ENCODE peak calls at places on chromosomes 6 and 20, in seven cellular contexts. I is colonic mucosa, H is spleen, S is SJSA1, P is body of pancreas, X is PC-9, Y is psoas muscle. G is an unnamed sample. For H3K4me1 and H3K27me3, the result is how much of the 10 kb centered on the place peaks cover.

GRCh38 chr20:57620274-57620990 is at the start of gene ZBP1:
- DNase-seq in Y (no peak), I (peak), H (peak), P (no peak), X (no peak), S (no peak), G (peak)

GRCh38 chr20:31718952-31719643 is 3.6 kb downstream of the BCL2L1 start:
- DNase-seq in P (no peak), X (peak), H (no peak), Y (no peak), S (no peak), I (peak), G (no peak)

GRCh38 chr6:22770042-22770441 is 200.7 kb downstream of the HDGFL1 start:
- DNase-seq in P (no peak), I (no peak), H (no peak), X (no peak), S (no peak), Y (no peak), G (no peak)

GRCh38 chr20:58078741-58079522 is 149.5 kb downstream of the ANKRD60 start:
- DNase-seq in X (no peak), S (peak), I (peak), Y (no peak), P (no peak), H (no peak), G (peak)

GRCh38 chr20:37220796-37221195 is 40.8 kb downstream of the GHRH start:
- DNase-seq in I (no peak), P (no peak), S (peak), X (no peak), H (no peak), Y (no peak), G (no peak)

GRCh38 chr6:108945686-108946158 is 97.5 kb downstream of the ARMC2 start:
- DNase-seq in X (no peak), S (no peak), P (peak), I (no peak), Y (peak), H (peak), G (no peak)

GRCh38 chr6:34135541-34135940 is 10.3 kb downstream of the GRM4 start:
- DNase-seq in I (no peak), X (no peak), S (no peak), P (no peak), Y (no peak), H (no peak), G (no peak)

GRCh38 chr20:50850721-50851286 is 55.9 kb downstream of the BCAS4 start:
- DNase-seq in H (no peak), X (no peak), P (no peak), I (no peak), Y (no peak), S (no peak), G (no peak)

GRCh38 chr20:21515300-21516179 is 1.7 kb upstream of the NKX2-2 start:
- DNase-seq in H (no peak), S (peak), Y (no peak), I (no peak), X (no peak), P (no peak), G (no peak)

GRCh38 chr6:108610270-108610839 is 49.6 kb downstream of the FOXO3 start:
- DNase-seq in P (no peak), X (no peak), Y (no peak), S (no peak), I (no peak), H (no peak), G (no peak)

GRCh38 chr6:108163644-108164536 is 1.9 kb upstream of the NR2E1 start:
- DNase-seq in P (no peak), X (no peak), S (no peak), Y (no peak), I (no peak), H (no peak), G (no peak)

GRCh38 chr6:110357696-110358535 is at the start of gene METTL24:
- DNase-seq in X (no peak), S (no peak), Y (peak), P (peak), H (no peak), I (no peak), G (peak)

GRCh38 chr20:39605908-39606307 is 643.8 kb downstream of the DHX35 start:
- DNase-seq in Y (no peak), I (no peak), P (no peak), H (no peak), X (no peak), S (no peak), G (no peak)

GRCh38 chr20:37657924-37658800 is 35.7 kb upstream of the CTNNBL1 start:
- DNase-seq in P (no peak), S (no peak), Y (no peak), I (no peak), H (no peak), X (no peak), G (no peak)

GRCh38 chr20:25319241-25320034 is 71.2 kb downstream of the ABHD12 start:
- DNase-seq in X (no peak), H (peak), Y (no peak), S (no peak), I (peak), P (no peak), G (no peak)

GRCh38 chr6:46130665-46131064 is 876 bp downstream of the ENPP4 start:
- DNase-seq in Y (no peak), P (no peak), X (no peak), I (no peak), H (no peak), S (no peak), G (no peak)

GRCh38 chr6:161356167-161356844 is 82.4 kb upstream of the AGPAT4 start:
- DNase-seq in I (no peak), S (no peak), X (no peak), H (no peak), P (no peak), Y (no peak), G (no peak)

GRCh38 chr6:157989541-157990289 is 8.1 kb downstream of the SYNJ2 start:
- DNase-seq in I (peak), Y (peak), P (peak), X (peak), H (peak), S (no peak), G (no peak)

GRCh38 chr6:90464507-90464906 is 122.4 kb downstream of the MAP3K7 start:
- DNase-seq in S (no peak), X (no peak), P (no peak), Y (no peak), I (no peak), H (no peak), G (no peak)

GRCh38 chr6:166774770-166775169 is 147.7 kb upstream of the RPS6KA2 start:
- DNase-seq in H (no peak), S (no peak), X (no peak), P (no peak), Y (no peak), I (peak), G (no peak)

GRCh38 chr6:148309301-148309700 is 33.3 kb upstream of the SASH1 start:
- DNase-seq in Y (no peak), I (no peak), X (no peak), H (no peak), P (no peak), S (no peak), G (no peak)

GRCh38 chr20:48742912-48743680 is 84.7 kb downstream of the PREX1 start:
- DNase-seq in I (no peak), X (no peak), Y (no peak), S (no peak), H (no peak), P (no peak), G (no peak)

GRCh38 chr6:144378437-144378836 is 93.3 kb downstream of the UTRN start:
- DNase-seq in S (no peak), X (no peak), H (no peak), P (no peak), I (peak), Y (no peak), G (no peak)

GRCh38 chr6:119350202-119351004 is 842 bp upstream of the MAN1A1 start:
- DNase-seq in X (peak), P (no peak), I (peak), Y (no peak), S (peak), H (no peak), G (peak)

GRCh38 chr20:56362833-56363413 is 4.1 kb downstream of the FAM210B start:
- DNase-seq in Y (no peak), P (no peak), S (no peak), I (no peak), X (no peak), H (peak), G (no peak)

GRCh38 chr6:12844284-12845223 is 128.0 kb downstream of the PHACTR1 start:
- DNase-seq in Y (no peak), I (no peak), X (no peak), P (no peak), H (no peak), S (peak), G (no peak)

GRCh38 chr6:168355716-168356522 is 36.3 kb upstream of the DACT2 start:
- DNase-seq in H (no peak), I (peak), X (no peak), S (no peak), P (peak), Y (peak), G (no peak)

GRCh38 chr6:109867970-109868358 is 110.1 kb upstream of the GPR6 start:
- DNase-seq in P (no peak), X (no peak), I (no peak), Y (no peak), S (no peak), H (no peak), G (no peak)

GRCh38 chr20:56465997-56466396 is 2.4 kb upstream of the RTF2 start:
- DNase-seq in X (no peak), I (no peak), H (no peak), Y (no peak), P (no peak), S (no peak), G (no peak)

GRCh38 chr6:46963626-46964025 is 41.9 kb upstream of the ADGRF5 start:
- DNase-seq in I (no peak), Y (no peak), X (no peak), P (no peak), S (no peak), H (no peak), G (no peak)

GRCh38 chr6:43737272-43738081 is 32.5 kb upstream of the VEGFA start:
- DNase-seq in I (no peak), S (no peak), P (no peak), H (peak), X (no peak), Y (no peak), G (no peak)

GRCh38 chr6:39684790-39685485 is 40.3 kb downstream of the KIF6 start:
- DNase-seq in S (no peak), X (peak), I (no peak), P (no peak), H (no peak), Y (no peak), G (no peak)

GRCh38 chr6:160137130-160137988 is 15.7 kb downstream of the SLC22A1 start:
- DNase-seq in I (no peak), S (no peak), Y (no peak), X (no peak), H (no peak), P (no peak), G (no peak)

GRCh38 chr6:39887692-39888450 is 46.4 kb downstream of the MOCS1 start:
- DNase-seq in P (peak), I (peak), S (peak), Y (peak), H (no peak), X (no peak), G (no peak)

GRCh38 chr6:118327237-118327636 is 220.9 kb upstream of the PLN start:
- DNase-seq in I (no peak), Y (no peak), S (no peak), H (no peak), P (no peak), X (no peak), G (no peak)

GRCh38 chr6:46555129-46555528 is 63.9 kb upstream of the RCAN2 start:
- DNase-seq in H (no peak), Y (no peak), X (no peak), P (no peak), I (no peak), S (no peak), G (no peak)

GRCh38 chr6:160945516-160946177 is 45.9 kb upstream of the MAP3K4 start:
- DNase-seq in H (no peak), I (no peak), Y (no peak), X (no peak), P (no peak), S (no peak), G (no peak)

GRCh38 chr6:127716425-127716930 is 139.5 kb downstream of the C6orf58 start:
- DNase-seq in X (no peak), S (no peak), I (no peak), H (no peak), Y (no peak), P (no peak), G (no peak)

GRCh38 chr6:34332255-34333198 is 59.9 kb downstream of the NUDT3 start:
- DNase-seq in X (no peak), S (no peak), H (peak), Y (no peak), I (no peak), P (no peak), G (no peak)

GRCh38 chr6:126156973-126157372 is 170.6 kb downstream of the TRMT11 start:
- DNase-seq in S (no peak), X (no peak), P (no peak), H (no peak), Y (no peak), I (no peak), G (no peak)

GRCh38 chr6:16140607-16141006 is 11.7 kb downstream of the MYLIP start:
- DNase-seq in Y (no peak), H (no peak), X (no peak), S (no peak), I (no peak), P (no peak), G (no peak)
- H3K4me1 ChIP-seq in Y (half or more), H (under half), X (under half), S (under half), I (under half), P (under half), G (under half)

DNA sequence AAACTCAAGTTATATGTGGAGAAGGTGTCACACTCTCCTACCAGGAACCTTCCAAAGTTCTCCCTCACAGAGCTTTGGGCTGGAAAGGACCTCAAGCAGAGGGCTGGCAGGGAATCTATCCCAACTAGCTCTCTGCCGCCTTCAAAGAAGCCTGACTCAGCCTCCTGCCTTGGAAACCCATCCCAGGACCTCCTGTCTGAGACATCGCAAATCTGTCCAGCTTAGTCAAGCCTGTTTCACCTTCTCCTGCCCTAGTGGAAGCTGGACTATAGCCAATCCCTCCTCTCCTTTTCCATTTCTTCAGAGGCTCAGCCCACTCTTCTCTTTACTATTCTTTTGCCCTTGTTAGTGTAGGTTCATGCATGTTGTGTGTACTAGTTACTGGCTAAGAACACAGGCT is 48.2 kb upstream of the FOXP4 start:
- DNase-seq in I (no peak), H (no peak), P (no peak), Y (no peak), X (no peak), S (no peak), G (no peak)
- H3K27me3 ChIP-seq in I (under half), H (under half), P (under half), Y (under half), X (under half), S (under half), G (under half)

GRCh38 chr6:169529931-169530761 is 171.7 kb downstream of the WDR27 start:
- DNase-seq in X (no peak), P (peak), S (peak), H (no peak), Y (peak), I (peak), G (no peak)
- H3K27ac ChIP-seq in X (no peak), P (peak), S (peak), H (no peak), Y (no peak), I (no peak), G (no peak)

GRCh38 chr6:7484666-7485065 is 56.8 kb upstream of the DSP start:
- DNase-seq in S (no peak), P (no peak), H (no peak), I (no peak), Y (no peak), X (no peak), G (no peak)
- H3K4me1 ChIP-seq in S (under half), P (under half), H (under half), I (under half), Y (under half), X (under half), G (under half)

DNA sequence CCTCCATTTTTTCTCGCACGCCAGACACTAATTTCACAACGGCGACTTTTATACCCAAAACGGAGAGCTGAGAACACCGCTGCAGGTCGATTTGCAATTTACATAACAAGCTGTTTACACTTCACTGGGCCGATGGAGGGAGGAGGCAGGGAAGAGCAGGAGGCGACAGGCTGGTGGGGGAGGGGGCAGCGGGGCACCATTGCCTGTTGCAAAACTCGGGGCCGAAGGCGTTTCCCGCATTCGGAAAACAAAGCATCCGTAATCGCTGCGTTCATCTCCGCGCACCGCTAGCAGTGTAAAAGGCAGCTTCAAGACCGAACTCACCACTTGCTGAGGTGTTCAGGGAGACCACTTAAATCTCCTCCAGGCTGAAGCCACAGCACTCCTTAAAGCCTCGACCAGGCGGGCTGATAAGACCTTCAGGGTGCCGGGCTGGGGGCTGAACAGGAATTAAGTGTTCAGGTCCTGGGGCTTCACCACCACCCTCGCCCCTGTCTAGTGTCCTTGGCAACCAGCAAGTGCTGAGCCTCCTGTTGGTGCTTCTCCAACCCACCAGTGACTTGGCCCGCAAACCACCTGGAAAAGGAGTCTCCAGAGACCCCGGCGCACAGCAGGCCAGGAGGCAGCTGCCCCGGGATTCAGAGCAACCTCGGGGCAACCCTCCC is 2.0 kb upstream of the FOXC1 start:
- DNase-seq in P (no peak), S (no peak), X (peak), I (no peak), Y (no peak), H (no peak), G (no peak)
- H3K27me3 ChIP-seq in P (under half), S (under half), X (under half), I (half or more), Y (under half), H (half or more), G (half or more)

GRCh38 chr6:33073431-33073871 is at the start of gene HLA-DPA1:
- DNase-seq in X (no peak), Y (no peak), S (no peak), H (peak), P (no peak), I (peak), G (no peak)
- H3K27ac ChIP-seq in X (no peak), Y (no peak), S (no peak), H (peak), P (peak), I (peak), G (peak)

GRCh38 chr20:3031524-3032147 is 11.8 kb upstream of the GNRH2 start:
- DNase-seq in P (no peak), H (no peak), I (no peak), X (no peak), Y (no peak), S (no peak), G (no peak)

GRCh38 chr20:3032624-3033023 is 10.8 kb upstream of the GNRH2 start:
- DNase-seq in H (peak), S (no peak), P (no peak), I (no peak), X (no peak), Y (peak), G (no peak)

DNA sequence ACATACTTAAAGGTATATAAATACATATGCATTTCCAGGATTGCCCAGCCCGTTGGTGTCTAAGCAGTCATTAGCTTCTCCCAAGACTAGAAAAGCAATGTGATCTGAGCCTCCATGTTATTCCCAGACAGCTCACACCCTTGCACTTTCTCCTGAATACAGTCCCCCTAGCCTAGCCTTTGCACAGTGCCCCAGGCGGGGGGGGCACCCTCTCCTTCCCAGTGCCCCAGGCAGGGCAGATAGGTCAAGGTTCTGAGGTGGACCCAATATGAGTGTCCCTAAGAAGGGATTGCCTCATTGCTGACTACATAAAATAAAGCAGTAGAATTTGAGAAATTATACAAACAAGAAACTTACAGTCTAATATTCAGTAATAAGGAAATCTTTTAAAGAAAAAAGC is 15.4 kb upstream of the GNRH2 start:
- DNase-seq in H (peak), I (no peak), X (no peak), P (no peak), S (no peak), Y (no peak), G (no peak)
- H3K4me1 ChIP-seq in H (under half), I (under half), X (under half), P (under half), S (under half), Y (under half), G (under half)

DNA sequence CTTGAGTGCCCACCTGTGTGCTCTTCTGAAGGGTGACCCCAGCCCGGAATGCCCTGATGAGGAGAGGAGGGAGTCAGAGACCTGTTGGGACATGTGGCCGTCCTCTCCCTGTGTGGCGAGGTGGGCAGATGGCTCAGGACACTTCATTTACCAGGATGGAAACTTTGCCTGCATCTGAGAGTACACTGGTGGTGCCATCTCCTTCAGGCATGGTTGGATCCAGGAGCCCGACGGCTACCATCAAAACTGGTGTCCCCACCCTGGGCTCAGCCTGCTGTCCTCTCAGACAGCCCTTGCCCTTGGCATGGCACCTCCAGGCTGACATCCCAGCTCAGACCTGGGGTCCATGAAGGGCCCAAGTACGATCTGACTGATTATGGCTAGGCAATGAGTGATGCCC is 7.0 kb upstream of the OSBPL2 start:
- DNase-seq in X (no peak), H (no peak), P (no peak), Y (no peak), S (no peak), I (no peak), G (no peak)
- H3K27me3 ChIP-seq in X (under half), H (under half), P (under half), Y (under half), S (under half), I (under half), G (under half)

GRCh38 chr6:136470044-136470443 is 80.2 kb downstream of the MAP7 start:
- DNase-seq in P (no peak), X (no peak), S (no peak), Y (no peak), H (no peak), I (no peak), G (no peak)
- H3K27ac ChIP-seq in P (no peak), X (no peak), S (no peak), Y (no peak), H (no peak), I (no peak), G (no peak)